ENCODE peak calls at places on chromosomes 7 and 10, in eight cellular contexts. N is cardiac fibroblast, Q is heart left ventricle, J is A549, U is thyroid gland, P is ascending aorta, Y is progenitor cell of endocrine pancreas, S is tibial artery. G is an unnamed sample.

GRCh38 chr7:110839866-110840265 is 251.1 kb upstream of the LRRN3 start:
- DNase-seq in Q (peak), P (no peak), U (peak), Y (no peak), J (peak), S (no peak), N (peak), G (no peak)

GRCh38 chr7:5633161-5634106 is 148.0 kb downstream of the RNF216 start:
- DNase-seq in P (no peak), Y (no peak), S (no peak), N (no peak), J (no peak), Q (no peak), U (peak), G (no peak)

GRCh38 chr10:130141038-130141437 is 4.8 kb downstream of the GLRX3 start:
- DNase-seq in N (no peak), S (no peak), Y (no peak), U (no peak), Q (no peak), J (no peak), P (no peak), G (no peak)

GRCh38 chr7:50838675-50839377 is 56.1 kb upstream of the GRB10 start:
- DNase-seq in Y (no peak), S (peak), N (peak), Q (peak), P (peak), U (no peak), J (peak), G (peak)

GRCh38 chr7:139119486-139119849 is 9.9 kb upstream of the ZC3HAV1 start:
- DNase-seq in Y (no peak), P (no peak), J (no peak), U (no peak), S (no peak), Q (no peak), N (no peak), G (no peak)

GRCh38 chr10:25226775-25227682 is 52.2 kb downstream of the GPR158 start:
- DNase-seq in J (peak), S (no peak), U (peak), Y (no peak), Q (peak), N (peak), P (no peak), G (no peak)

GRCh38 chr7:132200141-132200540 is 376.1 kb downstream of the PLXNA4 start:
- DNase-seq in Y (no peak), N (no peak), U (no peak), J (no peak), Q (no peak), S (no peak), P (no peak), G (no peak)

GRCh38 chr10:4353964-4354363 is 472.0 kb upstream of the AKR1E2 start:
- DNase-seq in U (no peak), J (peak), N (peak), P (no peak), S (no peak), Y (no peak), Q (no peak), G (no peak)

GRCh38 chr7:8579661-8580060 is 146.3 kb downstream of the NXPH1 start:
- DNase-seq in J (no peak), N (no peak), Y (no peak), U (no peak), Q (no peak), P (no peak), S (no peak), G (no peak)

GRCh38 chr10:114482915-114483314 is 78.6 kb upstream of the AFAP1L2 start:
- DNase-seq in P (no peak), N (no peak), U (peak), Q (no peak), S (peak), J (no peak), Y (no peak), G (no peak)

GRCh38 chr10:93515071-93515962 is 18.9 kb downstream of the CEP55 start:
- DNase-seq in Q (no peak), J (no peak), P (no peak), N (peak), U (no peak), Y (no peak), S (no peak), G (no peak)

GRCh38 chr7:123824754-123825067 is 20.3 kb upstream of the HYAL4 start:
- DNase-seq in S (no peak), Q (no peak), Y (no peak), N (no peak), U (no peak), J (peak), P (no peak), G (no peak)

GRCh38 chr7:18555120-18555519 is 59.6 kb downstream of the HDAC9 start:
- DNase-seq in J (no peak), S (no peak), U (no peak), Q (no peak), N (peak), Y (no peak), P (no peak), G (no peak)

GRCh38 chr10:121823993-121824463 is 103.8 kb downstream of the ATE1 start:
- DNase-seq in U (no peak), J (peak), Q (no peak), S (no peak), P (no peak), Y (no peak), N (peak), G (no peak)

GRCh38 chr7:20624666-20625385 is 9.4 kb downstream of the ABCB5 start:
- DNase-seq in U (no peak), J (peak), N (no peak), Q (no peak), Y (no peak), S (no peak), P (no peak), G (no peak)

GRCh38 chr7:34131371-34131770 is 226.0 kb downstream of the BMPER start:
- DNase-seq in P (no peak), S (no peak), Q (no peak), J (no peak), N (no peak), Y (no peak), U (no peak), G (no peak)

GRCh38 chr10:18473424-18474110 is 177.8 kb downstream of the NSUN6 start:
- DNase-seq in Q (peak), J (no peak), S (no peak), U (no peak), P (peak), Y (no peak), N (peak), G (no peak)

GRCh38 chr7:135188298-135188984 is 17.9 kb upstream of the CYREN start:
- DNase-seq in Y (no peak), P (no peak), U (no peak), S (no peak), Q (peak), N (no peak), J (no peak), G (no peak)

GRCh38 chr7:148605350-148605749 is 14.8 kb downstream of the C7orf33 start:
- DNase-seq in J (no peak), Q (no peak), N (no peak), Y (no peak), S (no peak), U (no peak), P (no peak), G (no peak)

GRCh38 chr7:102933763-102934162 is 21.0 kb downstream of the LRRC17 start:
- DNase-seq in P (peak), S (peak), N (peak), U (peak), Q (peak), J (no peak), Y (no peak), G (peak)

GRCh38 chr7:133771778-133772421 is 355.2 kb upstream of the LRGUK start:
- DNase-seq in Y (no peak), J (no peak), U (no peak), S (no peak), N (no peak), Q (no peak), P (no peak), G (no peak)

GRCh38 chr7:33185786-33186185 is 56.4 kb downstream of the BBS9 start:
- DNase-seq in P (no peak), N (peak), Y (no peak), S (no peak), J (peak), U (no peak), Q (no peak), G (no peak)

GRCh38 chr7:2498708-2499107 is 20.9 kb upstream of the LFNG start:
- DNase-seq in U (no peak), Y (no peak), P (no peak), S (no peak), Q (no peak), N (no peak), J (no peak), G (no peak)
- TF ChIP-seq CTCF in U (no peak), Y (no peak), P (no peak), S (no peak), Q (no peak), N (no peak), J (no peak), G (no peak)

DNA sequence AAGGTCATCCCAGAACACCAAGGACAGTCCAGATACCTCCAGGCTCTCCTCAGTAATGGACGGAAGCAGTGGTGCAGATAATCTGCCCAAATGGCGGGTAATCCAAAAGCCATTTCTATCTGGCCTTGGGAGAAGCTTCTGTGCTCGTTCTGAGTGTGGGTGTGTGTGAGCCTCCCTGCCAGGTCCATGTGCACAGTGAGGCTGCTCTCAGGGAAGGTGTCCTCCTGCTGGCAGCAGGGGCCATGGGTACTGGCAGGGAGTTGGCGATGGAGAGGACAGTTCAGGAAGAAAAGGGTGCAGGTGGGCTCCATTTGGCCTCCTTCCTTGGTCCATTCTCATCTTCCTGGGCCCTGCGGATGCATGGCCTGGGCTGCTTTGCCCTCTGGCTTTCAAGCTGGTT is 15.6 kb upstream of the TEX36 start:
- DNase-seq in J (peak), P (no peak), Q (no peak), N (no peak), Y (no peak), U (no peak), S (no peak), G (no peak)
- TF ChIP-seq CTCF in J (no peak), P (no peak), Q (no peak), N (no peak), Y (no peak), U (no peak), S (no peak), G (no peak)

GRCh38 chr10:112913255-112913654 is 36.8 kb upstream of the TCF7L2 start:
- DNase-seq in J (no peak), P (no peak), Q (no peak), S (no peak), Y (no peak), U (no peak), N (no peak), G (no peak)

GRCh38 chr10:112911196-112911595 is 38.9 kb upstream of the TCF7L2 start:
- DNase-seq in J (no peak), Q (no peak), Y (no peak), U (no peak), P (no peak), N (peak), S (no peak), G (no peak)

GRCh38 chr10:112914288-112914952 is 35.6 kb upstream of the TCF7L2 start:
- DNase-seq in J (no peak), U (no peak), N (peak), Y (no peak), Q (no peak), S (no peak), P (no peak), G (no peak)

GRCh38 chr10:112913661-112914287 is 36.3 kb upstream of the TCF7L2 start:
- DNase-seq in P (no peak), N (no peak), Y (no peak), Q (no peak), J (no peak), U (no peak), S (no peak), G (no peak)

DNA sequence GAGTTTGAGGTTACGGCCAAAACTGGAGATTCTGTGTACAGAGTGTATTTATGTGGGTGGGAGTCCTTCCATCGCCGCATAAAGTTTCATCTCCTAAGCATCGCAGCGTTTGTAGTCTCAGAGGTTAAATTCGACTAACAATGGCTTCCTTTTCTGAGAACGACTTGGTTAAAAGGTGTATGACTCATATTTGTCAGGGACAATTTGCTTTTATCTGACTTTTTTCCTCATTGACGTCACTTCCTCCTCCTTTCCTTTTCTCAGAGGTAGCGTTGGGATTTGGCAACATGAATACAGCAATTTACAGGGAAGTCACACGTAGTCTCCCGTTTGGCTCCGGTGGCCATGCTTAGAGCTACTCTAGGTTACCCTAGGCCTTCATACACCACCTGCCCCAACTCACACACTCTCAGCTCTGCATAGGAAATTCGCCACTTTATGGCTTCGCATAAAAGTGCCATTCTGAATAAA is 37.6 kb upstream of the TCF7L2 start:
- DNase-seq in N (peak), J (peak), Q (no peak), U (no peak), P (no peak), Y (no peak), S (no peak), G (no peak)
- TF ChIP-seq CTCF in N (no peak), J (no peak), Q (no peak), U (no peak), P (no peak), Y (no peak), S (no peak), G (no peak)

DNA sequence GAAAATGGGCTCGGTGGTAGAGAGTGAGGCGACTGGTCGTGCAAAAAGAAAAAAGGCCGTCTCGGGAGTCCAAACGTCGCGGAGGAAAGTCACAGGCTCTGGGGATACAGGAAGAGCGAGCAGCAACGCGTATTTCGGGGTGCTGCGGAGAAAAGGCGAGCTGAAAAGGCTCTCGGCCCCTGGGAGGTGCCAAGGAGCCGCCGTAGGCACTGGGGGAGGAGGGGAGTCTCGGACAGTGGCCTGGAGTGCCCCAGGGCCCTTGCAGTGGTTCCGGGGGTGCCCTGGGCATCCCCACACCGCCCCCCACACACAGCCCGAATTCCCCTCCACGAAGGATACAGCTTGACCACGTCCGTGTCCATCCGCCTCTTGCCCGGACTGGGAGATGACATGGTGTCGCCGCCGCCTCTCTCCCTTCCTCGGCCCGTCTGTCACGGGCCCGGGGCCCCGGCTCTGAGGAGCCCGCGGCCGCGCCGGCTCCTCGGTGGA is 552 bp downstream of the UBE2H start:
- DNase-seq in Q (peak), N (peak), P (peak), S (peak), Y (peak), U (peak), J (peak), G (peak)
- TF ChIP-seq CTCF in Q (no peak), N (no peak), P (no peak), S (no peak), Y (no peak), U (no peak), J (no peak), G (no peak)

GRCh38 chr10:12470719-12471118 is 121.4 kb downstream of the CAMK1D start:
- DNase-seq in U (no peak), P (no peak), Y (no peak), N (no peak), Q (no peak), J (no peak), S (no peak), G (no peak)

GRCh38 chr10:12471135-12471534 is 121.8 kb downstream of the CAMK1D start:
- DNase-seq in P (no peak), S (no peak), N (no peak), Q (no peak), J (no peak), Y (no peak), U (peak), G (no peak)

GRCh38 chr10:12476661-12477060 is 127.3 kb downstream of the CAMK1D start:
- DNase-seq in Q (no peak), U (no peak), N (no peak), P (no peak), Y (no peak), S (no peak), J (no peak), G (no peak)

GRCh38 chr10:12474727-12475414 is 125.5 kb downstream of the CAMK1D start:
- DNase-seq in S (no peak), J (no peak), Q (no peak), Y (no peak), U (no peak), P (no peak), N (no peak), G (no peak)

GRCh38 chr10:12473491-12473890 is 124.1 kb downstream of the CAMK1D start:
- DNase-seq in S (no peak), N (no peak), J (no peak), Y (no peak), Q (no peak), U (no peak), P (no peak), G (no peak)
- TF ChIP-seq CTCF in S (no peak), N (no peak), J (no peak), Y (no peak), Q (no peak), U (no peak), P (no peak), G (no peak)

DNA sequence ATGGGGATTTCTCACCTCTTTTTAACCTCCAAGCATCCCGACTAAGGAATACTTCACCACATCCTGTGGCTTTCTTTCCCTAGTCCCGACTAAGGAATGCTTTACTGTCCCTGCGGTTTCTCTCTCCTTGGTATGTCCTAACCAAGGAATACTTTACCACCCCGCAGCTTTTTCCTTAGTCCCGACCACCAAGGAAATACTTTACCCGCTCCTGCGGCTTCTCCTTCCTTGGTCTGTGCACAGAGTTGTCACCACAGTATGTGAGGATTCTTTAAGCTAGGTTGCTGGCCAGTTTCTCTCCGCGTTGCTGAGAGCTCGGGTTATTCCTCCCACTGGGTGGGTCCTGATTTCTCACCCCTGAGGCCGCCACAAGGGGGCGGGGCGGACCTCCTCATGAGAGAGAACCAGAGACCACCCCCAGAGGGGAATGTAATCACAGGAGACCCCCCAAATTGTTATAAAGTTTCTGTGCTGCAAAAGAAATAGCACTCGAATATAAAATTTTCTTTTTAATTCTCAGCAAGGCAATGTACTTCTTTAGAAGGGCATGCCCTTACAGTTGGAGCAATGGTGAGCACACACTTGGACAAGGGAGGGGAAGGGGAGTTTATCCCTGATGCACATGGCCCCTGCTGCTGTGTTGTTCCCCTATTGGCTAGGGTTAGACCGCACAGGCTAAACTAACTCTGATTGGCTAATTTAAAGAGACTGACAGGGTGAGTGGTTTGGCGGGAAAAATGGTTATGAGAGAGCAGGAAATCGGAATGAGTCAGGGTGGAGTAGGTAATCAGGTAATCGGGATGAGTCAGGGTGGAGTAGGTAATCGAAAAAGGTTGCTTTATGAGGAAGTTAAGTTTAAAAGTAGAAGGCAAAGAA is 12.8 kb downstream of the SUGCT start:
- DNase-seq in Q (no peak), Y (no peak), J (no peak), N (no peak), U (no peak), S (no peak), P (no peak), G (no peak)
- TF ChIP-seq CTCF in Q (no peak), Y (no peak), J (no peak), N (no peak), U (no peak), S (no peak), P (no peak), G (no peak)

GRCh38 chr10:49365675-49366415 is 30.0 kb downstream of the DRGX start:
- DNase-seq in S (no peak), J (no peak), U (no peak), N (no peak), P (no peak), Y (no peak), Q (no peak), G (no peak)

GRCh38 chr10:49366460-49366859 is 29.4 kb downstream of the DRGX start:
- DNase-seq in P (no peak), S (no peak), N (no peak), J (no peak), Q (no peak), U (no peak), Y (no peak), G (no peak)

GRCh38 chr10:49369216-49370162 is 26.4 kb downstream of the DRGX start:
- DNase-seq in P (no peak), U (no peak), Y (no peak), S (no peak), Q (no peak), J (no peak), N (no peak), G (no peak)

GRCh38 chr10:49368256-49368655 is 27.6 kb downstream of the DRGX start:
- DNase-seq in P (no peak), Y (no peak), J (no peak), Q (no peak), U (no peak), S (no peak), N (no peak), G (no peak)

DNA sequence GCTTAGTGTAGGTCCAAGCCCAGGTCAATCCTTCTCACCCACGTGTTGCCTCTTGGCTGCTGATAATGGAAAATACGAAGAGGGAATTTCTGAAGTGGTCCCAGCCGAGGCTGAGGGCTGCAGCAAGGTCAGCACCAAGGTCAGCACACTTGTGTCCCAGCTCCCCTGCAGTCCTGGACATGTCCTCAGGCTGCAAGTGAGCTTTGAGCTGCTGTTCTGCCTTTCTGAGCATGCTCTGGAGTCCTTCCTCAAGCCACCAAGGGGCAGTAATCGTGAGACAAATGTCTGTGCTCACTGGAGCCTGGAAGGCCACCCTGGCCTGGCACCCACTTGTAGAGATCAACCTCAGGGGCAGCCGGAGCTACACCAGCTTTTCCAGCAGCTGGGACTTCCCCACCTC is 28.3 kb downstream of the DRGX start:
- DNase-seq in S (no peak), Q (no peak), P (no peak), N (no peak), J (no peak), U (no peak), Y (peak), G (no peak)
- TF ChIP-seq CTCF in S (no peak), Q (no peak), P (no peak), N (no peak), J (no peak), U (no peak), Y (peak), G (no peak)

GRCh38 chr7:47232751-47233412 is 349.0 kb downstream of the TNS3 start:
- DNase-seq in N (no peak), S (no peak), U (no peak), Y (no peak), P (no peak), Q (no peak), J (no peak), G (no peak)
- TF ChIP-seq CTCF in N (no peak), S (no peak), U (no peak), Y (no peak), P (no peak), Q (peak), J (peak), G (peak)

G was measured in psoas muscle.